ENCODE peak calls at places on chromosome 18, in nine cellular contexts. B is fibroblast of lung, U is cardiac fibroblast, I is A549, J is left lung, C is mammary epithelial cell, E is endothelial cell, S is prostate gland, N is HCT116. O is an unnamed sample.

GRCh38 chr18:46260016-46260878 is 156.1 kb downstream of the HAUS1 start:
- DNase-seq in C (peak; percentile 88), U (peak; percentile 32), E (no peak), B (peak; percentile 52), N (no peak), I (no peak), J (no peak), S (no peak), O (no peak)

GRCh38 chr18:72376256-72376655 is 167.9 kb downstream of the CBLN2 start:
- DNase-seq in U (no peak), I (no peak), B (no peak), J (no peak), S (no peak), N (no peak), E (no peak), C (no peak), O (no peak)

GRCh38 chr18:57644540-57644939 is 22.9 kb upstream of the NARS1 start:
- DNase-seq in I (peak; percentile 25), J (no peak), U (peak; percentile 56), S (no peak), N (no peak), B (peak; percentile 61), E (no peak), C (no peak), O (no peak)

GRCh38 chr18:60554961-60555360 is 182.4 kb upstream of the MC4R start:
- DNase-seq in E (no peak), J (no peak), I (no peak), C (no peak), N (no peak), S (no peak), U (no peak), B (no peak), O (no peak)

GRCh38 chr18:21650301-21650700 is 38.2 kb downstream of the SNRPD1 start:
- DNase-seq in U (no peak), E (no peak), S (no peak), I (no peak), B (no peak), C (no peak), J (no peak), N (no peak), O (no peak)

GRCh38 chr18:22164337-22165048 is 4.9 kb upstream of the GATA6 start:
- DNase-seq in I (no peak), B (no peak), E (no peak), N (no peak), U (no peak), S (no peak), C (no peak), J (no peak), O (no peak)

GRCh38 chr18:79583984-79584401 is 95.6 kb upstream of the CTDP1 start:
- DNase-seq in S (no peak), C (no peak), J (peak; percentile 57), I (no peak), U (no peak), B (no peak), E (no peak), N (no peak), O (no peak)

GRCh38 chr18:79513381-79514081 is 117.8 kb downstream of the NFATC1 start:
- DNase-seq in U (no peak), E (peak; percentile 2), N (no peak), S (no peak), I (no peak), B (no peak), J (no peak), C (no peak), O (no peak)

GRCh38 chr18:10167759-10168158 is 253.9 kb downstream of the VAPA start:
- DNase-seq in C (no peak), E (no peak), N (no peak), J (no peak), U (no peak), B (no peak), I (no peak), S (no peak), O (no peak)
- TF ChIP-seq CTCF in C (no peak), E (no peak), N (no peak), J (no peak), U (no peak), B (no peak), I (no peak), S (no peak), O (no peak)

GRCh38 chr18:39346916-39347315 is 1781.3 kb upstream of the CELF4 start:
- DNase-seq in N (no peak), C (no peak), B (no peak), I (no peak), U (no peak), S (no peak), E (no peak), J (no peak), O (no peak)

GRCh38 chr18:39345321-39345720 is 1779.7 kb upstream of the CELF4 start:
- DNase-seq in J (no peak), N (no peak), U (peak; percentile 2), S (no peak), B (peak; percentile 21), E (no peak), C (no peak), I (no peak), O (no peak)

GRCh38 chr18:39341106-39341505 is 1775.5 kb upstream of the CELF4 start:
- DNase-seq in C (no peak), B (no peak), N (no peak), U (no peak), E (no peak), S (no peak), I (no peak), J (no peak), O (no peak)

GRCh38 chr18:39340418-39340817 is 1774.8 kb upstream of the CELF4 start:
- DNase-seq in C (no peak), U (no peak), N (no peak), E (no peak), I (no peak), J (no peak), B (no peak), S (no peak), O (no peak)

GRCh38 chr18:39344487-39344886 is 1778.9 kb upstream of the CELF4 start:
- DNase-seq in N (no peak), I (no peak), E (no peak), C (no peak), B (no peak), S (no peak), J (no peak), U (no peak), O (no peak)
- TF ChIP-seq CTCF in N (no peak), I (no peak), E (no peak), C (no peak), B (no peak), S (no peak), J (no peak), U (no peak), O (no peak)

GRCh38 chr18:2549462-2549861 is 21.8 kb downstream of the METTL4 start:
- DNase-seq in J (no peak), C (no peak), U (no peak), I (no peak), N (no peak), S (no peak), B (no peak), E (no peak), O (no peak)

GRCh38 chr18:2551425-2551824 is 19.9 kb downstream of the METTL4 start:
- DNase-seq in C (no peak), U (no peak), E (no peak), S (no peak), N (no peak), I (no peak), B (no peak), J (no peak), O (no peak)

GRCh38 chr18:2545155-2545554 is 26.1 kb downstream of the METTL4 start:
- DNase-seq in J (no peak), N (no peak), B (no peak), U (no peak), I (no peak), S (no peak), E (no peak), C (no peak), O (no peak)

DNA sequence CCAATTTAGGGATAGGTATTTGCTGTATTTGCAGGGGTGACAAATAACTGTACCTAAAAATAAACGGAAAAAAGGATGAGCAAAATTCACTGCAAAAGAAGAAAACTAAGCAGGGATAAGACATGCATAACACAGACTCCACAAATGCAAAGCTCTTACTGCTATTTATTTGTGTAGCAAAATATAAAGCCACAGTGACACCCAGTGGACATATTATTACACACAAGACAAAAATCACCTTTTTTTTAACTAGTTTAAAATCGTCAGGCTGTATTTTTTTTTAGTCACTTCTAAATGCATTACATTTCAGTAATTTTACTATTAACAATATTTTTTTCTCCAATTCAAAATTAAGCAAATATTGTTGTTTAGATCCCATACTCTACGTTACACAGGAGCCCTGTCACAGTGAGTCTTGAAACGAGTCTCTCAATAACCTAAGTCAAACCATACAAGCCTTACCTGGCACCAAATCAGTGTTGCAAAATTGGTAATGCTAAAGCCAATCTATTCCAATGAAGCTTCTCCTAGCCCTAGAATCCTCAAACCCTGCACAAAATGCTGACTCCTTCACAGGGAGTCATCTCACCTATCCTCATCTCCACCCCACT is 23.7 kb downstream of the METTL4 start:
- DNase-seq in U (peak; percentile 78), B (peak; percentile 73), S (no peak), N (peak; percentile 22), I (peak; percentile 47), E (no peak), J (no peak), C (peak; percentile 19), O (no peak)
- TF ChIP-seq CTCF in U (peak; percentile 37), B (peak; percentile 38), S (no peak), N (peak; percentile 62), I (peak; percentile 60), E (peak; percentile 74), J (peak; percentile 63), C (peak; percentile 39), O (peak; percentile 63)

DNA sequence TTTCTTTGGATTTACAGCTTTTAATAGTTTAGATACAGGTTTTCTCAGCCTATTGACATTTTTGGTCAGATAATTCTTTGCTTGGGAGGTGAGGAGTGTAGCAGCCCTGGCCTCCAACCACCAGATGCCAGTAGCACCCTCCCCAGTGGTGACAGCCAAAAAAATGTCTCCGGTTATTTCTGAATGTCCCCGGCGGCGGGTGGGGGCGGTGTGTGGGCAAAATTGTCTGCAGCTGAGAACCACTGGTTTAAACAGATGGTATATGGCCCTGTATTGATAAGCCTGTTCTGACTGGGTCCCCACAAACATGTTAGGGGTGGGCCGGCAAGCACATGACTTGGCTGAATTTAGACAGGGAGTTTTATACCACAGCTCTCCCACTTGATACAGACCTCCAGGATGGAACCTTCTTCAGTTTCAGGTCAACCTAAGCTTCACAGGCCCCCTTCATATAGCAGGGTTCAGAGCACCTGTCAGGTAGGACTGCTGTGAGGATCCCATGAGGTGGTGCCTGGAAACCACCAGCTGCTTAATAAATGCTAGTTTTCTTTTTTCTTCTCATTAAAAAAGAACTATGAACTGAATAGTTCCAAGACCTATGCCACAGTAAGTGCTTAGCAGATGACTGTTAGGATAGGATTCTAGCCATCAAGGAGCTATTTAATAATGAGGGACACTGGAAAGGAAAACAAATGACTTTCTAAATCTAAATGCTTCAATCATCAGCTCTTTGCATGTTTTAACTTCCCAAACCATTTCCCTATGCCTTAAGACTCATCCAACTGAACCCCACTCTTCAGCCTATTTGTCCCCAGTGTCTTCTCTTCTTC is 18.1 kb downstream of the LPIN2 start:
- DNase-seq in C (no peak), N (no peak), E (peak; percentile 9), U (no peak), J (no peak), B (no peak), S (no peak), I (no peak), O (no peak)
- TF ChIP-seq CTCF in C (no peak), N (peak; percentile 49), E (no peak), U (peak; percentile 21), J (no peak), B (no peak), S (no peak), I (peak; percentile 7), O (no peak)